ENCODE peak calls at places on chromosomes 6 and 20, in four cellular contexts. N, E, A and I are unnamed samples.
A peak's percentile ranks its signal among the peaks of the same experiment; 100 is the strongest.

GRCh38 chr20:37326666-37327065 is 19.3 kb upstream of the SRC start:
- DNase-seq in E (no peak), N (no peak), A (no peak), I (no peak)

GRCh38 chr20:4883051-4883450 is 118.3 kb downstream of the SLC23A2 start:
- DNase-seq in E (no peak), N (no peak), A (no peak), I (no peak)

GRCh38 chr6:149636116-149636515 is 12.4 kb downstream of the KATNA1 start:
- DNase-seq in E (peak; percentile 41), A (no peak), N (no peak), I (no peak)

GRCh38 chr6:118309337-118310093 is 238.6 kb upstream of the PLN start:
- DNase-seq in E (no peak), N (no peak), A (no peak), I (no peak)

GRCh38 chr20:17541996-17542395 is 10.8 kb upstream of the BFSP1 start:
- DNase-seq in E (no peak), N (no peak), A (no peak), I (no peak)

GRCh38 chr6:140554421-140554820 is 1180.0 kb upstream of the CITED2 start:
- DNase-seq in A (no peak), E (no peak), N (no peak), I (no peak)

GRCh38 chr20:35146299-35146921 is 726 bp downstream of the EDEM2 start:
- DNase-seq in E (no peak), A (peak; percentile 56), N (peak; percentile 56), I (no peak)

GRCh38 chr6:100455230-100456124 is 9.2 kb downstream of the SIM1 start:
- DNase-seq in N (no peak), A (no peak), E (no peak), I (no peak)

GRCh38 chr20:49888341-49889244 is 26.7 kb downstream of the SPATA2 start:
- DNase-seq in E (peak; percentile 21), A (peak; percentile 69), N (peak; percentile 76), I (peak; percentile 38)

GRCh38 chr20:49891486-49891885 is 23.8 kb downstream of the SPATA2 start:
- DNase-seq in A (no peak), N (no peak), E (no peak), I (no peak)

GRCh38 chr20:49890651-49891361 is 24.5 kb downstream of the SPATA2 start:
- DNase-seq in A (no peak), E (no peak), N (no peak), I (no peak)

GRCh38 chr20:49889245-49889942 is 25.9 kb downstream of the SPATA2 start:
- DNase-seq in E (no peak), A (no peak), N (no peak), I (no peak)

DNA sequence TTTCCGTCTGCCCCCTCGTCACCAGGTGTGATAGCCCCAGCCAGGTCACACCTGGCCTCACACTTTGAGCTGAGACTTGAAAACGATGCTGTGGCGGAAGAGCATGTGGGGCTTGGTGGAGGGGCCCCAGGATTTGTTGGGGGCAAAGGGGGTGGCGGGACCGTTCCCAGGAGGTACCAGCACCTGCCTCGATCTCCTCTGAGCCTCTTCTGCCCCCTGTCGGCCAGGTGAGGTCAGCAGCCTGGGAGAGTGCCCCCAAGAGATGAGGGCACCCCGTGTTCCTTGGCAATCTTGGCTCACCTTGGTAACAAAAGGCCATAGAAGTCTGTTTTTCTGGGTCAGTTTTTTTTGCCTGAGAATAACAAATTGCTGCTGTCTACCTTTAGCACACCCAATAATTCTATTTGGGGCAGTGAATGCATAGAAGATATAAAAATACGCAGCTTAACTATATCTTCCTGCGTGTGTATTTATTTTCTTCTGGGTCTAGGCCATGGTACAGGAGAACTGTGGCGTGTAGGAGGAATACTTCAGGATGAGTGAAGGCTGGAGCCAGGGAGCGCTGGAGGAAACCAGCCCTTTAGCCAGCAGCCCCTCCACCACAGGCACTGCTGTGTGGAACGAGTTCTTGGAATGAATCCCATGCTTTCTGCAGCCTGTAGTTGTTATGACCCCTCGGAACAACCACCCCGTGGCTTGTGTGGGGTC is 25.2 kb downstream of the SPATA2 start:
- DNase-seq in A (no peak), N (no peak), E (no peak), I (no peak)
- TF ChIP-seq TCF7L2 in A (no peak), N (no peak), E (no peak), I (no peak)

DNA sequence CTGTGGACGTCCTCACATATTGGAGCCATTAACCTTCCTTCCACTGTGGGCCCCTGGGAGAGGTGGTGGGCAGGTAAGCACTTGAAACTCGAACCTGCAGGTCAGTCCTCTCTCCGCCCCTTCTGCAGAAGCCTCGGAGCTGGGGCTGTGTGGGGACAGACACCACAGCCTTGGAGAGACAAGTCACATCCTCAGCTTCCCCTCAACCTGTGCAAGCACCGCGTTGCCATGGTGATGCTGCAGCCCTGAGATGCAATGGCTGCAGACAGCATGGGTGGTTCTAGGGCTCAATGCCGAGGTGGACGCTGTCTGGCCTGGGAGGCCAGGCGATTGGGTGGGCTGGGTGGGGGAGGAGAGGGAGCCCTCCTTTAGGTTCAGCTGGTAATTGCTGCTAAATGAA is 39.5 kb upstream of the CDH22 start:
- DNase-seq in N (no peak), E (no peak), A (no peak), I (no peak)
- TF ChIP-seq TCF7L2 in N (no peak), E (no peak), A (no peak), I (no peak)

GRCh38 chr20:48335421-48336090 is 492.2 kb downstream of the PREX1 start:
- DNase-seq in A (no peak), N (no peak), E (no peak), I (no peak)
- TF ChIP-seq TCF7L2 in A (no peak), N (no peak), E (no peak), I (no peak)

DNA sequence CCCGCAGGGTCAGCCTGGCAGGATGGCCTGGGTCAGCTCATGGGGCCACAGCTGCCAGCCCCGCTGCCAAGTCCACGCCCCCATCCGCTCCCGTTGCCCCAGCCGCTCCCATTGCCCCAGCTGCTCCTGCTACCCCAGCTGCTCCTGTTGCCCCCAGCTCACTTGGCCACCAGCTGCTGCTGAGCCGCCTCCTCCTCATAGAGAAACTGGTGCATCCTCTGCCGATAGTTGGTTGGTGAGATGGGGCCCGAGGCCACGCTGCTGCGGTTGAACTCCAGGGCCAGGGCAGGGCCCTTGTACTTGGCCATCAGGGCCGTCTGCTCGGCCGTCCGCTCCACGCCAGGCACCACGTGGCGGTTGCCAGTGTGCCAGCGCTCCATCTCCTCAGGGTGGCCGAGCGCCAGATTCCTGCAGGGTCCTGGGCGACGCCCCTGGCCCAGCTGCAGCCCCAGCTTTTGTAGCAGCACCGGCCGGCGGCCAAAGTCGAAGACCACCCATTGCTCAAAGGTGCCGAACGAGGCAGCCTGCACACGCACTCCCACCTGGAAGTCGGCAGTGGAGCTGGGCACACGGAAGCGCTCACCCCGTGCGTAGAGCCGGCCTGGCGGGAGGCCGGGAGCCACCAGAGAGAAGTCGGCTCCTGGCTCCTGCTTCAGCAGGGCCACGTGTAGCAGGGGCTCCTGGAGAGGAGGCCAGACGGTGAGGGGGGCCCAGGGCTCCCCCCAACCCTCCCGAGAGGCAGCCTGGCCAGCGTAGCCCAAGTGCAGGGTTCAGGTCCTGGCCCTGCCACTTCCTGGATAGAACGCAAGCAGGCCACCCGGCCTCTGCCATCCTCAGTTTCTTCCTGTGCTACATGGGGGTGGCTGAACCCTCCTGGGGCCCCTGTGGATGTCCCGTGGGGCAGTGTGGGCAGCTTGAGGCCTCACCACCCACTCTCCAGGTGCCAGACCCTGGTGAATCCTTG is 4.8 kb downstream of the HELZ2 start:
- DNase-seq in N (no peak), E (no peak), A (no peak), I (no peak)
- TF ChIP-seq TCF7L2 in N (no peak), E (no peak), A (no peak), I (no peak)

GRCh38 chr6:71107935-71108420 is 151.1 kb upstream of the B3GAT2 start:
- DNase-seq in N (no peak), E (peak; percentile 3), A (no peak), I (no peak)
- TF ChIP-seq TCF7L2 in N (no peak), E (no peak), A (no peak), I (no peak)

DNA sequence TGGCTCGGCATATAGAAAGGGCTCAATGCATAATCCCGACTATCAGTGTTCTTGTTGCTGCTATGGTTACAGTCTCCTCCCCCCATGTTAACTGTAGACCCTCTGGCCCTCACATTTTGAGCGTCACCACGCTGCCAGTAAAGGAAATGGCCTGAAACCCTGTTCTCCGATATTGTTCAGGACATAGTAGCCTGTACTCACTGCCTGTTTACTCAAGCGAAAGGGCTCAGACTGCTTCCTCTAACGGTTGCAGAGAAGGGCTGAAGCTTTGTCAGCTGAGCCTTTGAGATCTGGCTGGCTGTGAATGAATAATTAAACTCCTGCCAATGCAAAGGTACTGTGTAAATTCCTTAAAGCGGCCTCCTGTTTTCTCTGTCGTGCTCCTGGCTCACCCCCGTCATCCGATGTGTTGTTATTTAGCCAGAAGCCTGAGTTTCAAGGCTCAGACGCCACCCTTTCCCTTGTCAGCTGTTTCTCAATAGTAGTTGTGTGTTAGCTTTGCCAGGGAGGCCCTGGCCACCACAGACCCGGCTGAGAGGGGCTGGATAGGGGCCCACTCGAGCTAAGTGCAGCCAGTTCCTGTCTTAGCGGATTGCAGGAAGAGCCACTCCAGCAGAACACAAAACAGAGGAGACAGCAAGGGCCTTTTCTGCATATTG is 31.2 kb upstream of the RALGAPA2 start:
- DNase-seq in E (no peak), N (no peak), A (peak; percentile 57), I (no peak)
- TF ChIP-seq TCF7L2 in E (no peak), N (no peak), A (no peak), I (no peak)

GRCh38 chr6:14472964-14473363 is 355.4 kb downstream of the CD83 start:
- DNase-seq in N (peak; percentile 33), A (no peak), E (no peak), I (no peak)
- TF ChIP-seq TCF7L2 in N (no peak), A (no peak), E (no peak), I (no peak)

DNA sequence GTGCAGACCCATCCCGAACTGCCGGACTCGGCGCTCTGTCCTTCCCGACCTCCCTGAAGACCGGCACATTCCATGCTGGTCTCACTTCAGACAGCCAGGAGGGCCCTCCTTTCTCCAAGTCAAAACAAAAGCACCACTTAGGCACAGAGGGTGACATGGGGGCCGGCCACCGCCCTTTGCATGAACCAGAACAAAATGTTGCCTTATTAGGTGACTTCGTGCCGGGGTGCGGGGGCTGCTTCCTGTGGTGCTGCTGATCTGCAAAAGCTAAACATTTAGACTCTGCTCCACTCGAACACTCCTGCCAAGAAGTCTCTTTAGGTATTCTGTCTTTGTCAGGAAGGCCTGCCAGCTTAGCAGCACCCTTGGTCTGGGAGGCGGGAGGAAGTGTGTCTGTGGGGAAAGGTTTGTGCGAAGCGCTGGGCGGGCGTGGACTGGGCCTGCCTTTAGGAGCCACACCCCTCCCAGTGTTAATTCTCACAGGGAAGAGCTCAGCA is 133.8 kb downstream of the SMOC2 start:
- DNase-seq in N (no peak), E (peak; percentile 21), A (no peak), I (no peak)
- TF ChIP-seq TCF7L2 in N (no peak), E (no peak), A (no peak), I (no peak)

DNA sequence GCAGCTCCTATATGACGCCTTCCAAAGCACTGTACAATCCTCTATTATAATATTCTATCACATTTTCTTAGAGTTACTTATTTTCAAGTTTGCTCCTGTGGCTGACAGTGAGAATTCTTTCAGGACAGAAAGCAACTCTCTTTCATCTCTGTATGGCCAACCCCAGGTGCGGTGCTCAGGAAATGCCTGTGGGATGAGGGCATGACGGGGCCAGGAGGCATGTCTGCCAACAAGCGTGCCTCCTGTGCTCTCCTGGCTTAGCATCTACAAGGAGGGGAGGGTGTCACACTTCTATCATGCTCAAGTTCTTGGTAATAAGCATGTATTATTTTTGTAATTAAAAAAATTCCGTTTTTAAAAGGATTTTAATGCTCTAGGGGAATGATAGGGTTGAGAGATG is 11.4 kb downstream of the MRPL14 start:
- DNase-seq in E (no peak), N (no peak), A (no peak), I (no peak)
- TF ChIP-seq TCF7L2 in E (no peak), N (no peak), A (no peak), I (no peak)